ENCODE peak calls at places on chromosomes 4 and X, in four cellular contexts. E is activated CD4-positive, alpha-beta T cell treated with anti-CD3 and anti-CD28 coated beads, Interleukin-2, amount 10 ng/mL, durations not matched to agents 7 days and 5 days; T is neural crest cell; M is WTC11. R is an unnamed sample.

GRCh38 chr4:10063544-10064300 is 42.4 kb upstream of the SLC2A9 start:
- DNase-seq in M (peak; percentile 48), E (no peak), T (no peak), R (peak; percentile 68)

GRCh38 chr4:184330008-184330400 is 112.3 kb upstream of the ENPP6 start:
- DNase-seq in T (no peak), E (no peak), M (no peak), R (no peak)

GRCh38 chr4:163484906-163485305 is 9.6 kb upstream of the TMA16 start:
- DNase-seq in T (peak; percentile 66), E (peak; percentile 70), M (peak; percentile 72), R (peak; percentile 73)

GRCh38 chr4:140133576-140133975 is 20.4 kb downstream of the MAML3 start:
- DNase-seq in T (no peak), E (no peak), M (no peak), R (no peak)

GRCh38 chrX:112642349-112642748 is 37.4 kb downstream of the LHFPL1 start:
- DNase-seq in M (peak; percentile 18), E (peak; percentile 21), T (peak; percentile 49), R (peak; percentile 59)

GRCh38 chrX:40933132-40934078 is 151.8 kb upstream of the USP9X start:
- DNase-seq in M (no peak), E (peak; percentile 28), T (no peak), R (no peak)

GRCh38 chr4:108058685-108059440 is 69.2 kb downstream of the HADH start:
- DNase-seq in E (no peak), T (peak; percentile 15), M (no peak), R (no peak)

GRCh38 chrX:136754641-136755040 is 26.1 kb downstream of the ARHGEF6 start:
- DNase-seq in M (no peak), T (no peak), E (peak; percentile 46), R (no peak)

GRCh38 chr4:141307241-141307689 is 86.6 kb downstream of the ZNF330 start:
- DNase-seq in T (peak; percentile 39), M (peak; percentile 48), E (peak; percentile 70), R (peak; percentile 57)

GRCh38 chr4:8468746-8469535 is 28.4 kb downstream of the TRMT44 start:
- DNase-seq in E (peak; percentile 64), T (peak; percentile 69), M (peak; percentile 89), R (peak; percentile 85)

GRCh38 chr4:64718091-64718490 is 308.8 kb upstream of the TECRL start:
- DNase-seq in E (no peak), M (no peak), T (no peak), R (no peak)

GRCh38 chr4:153735901-153736461 is 23.8 kb downstream of the RNF175 start:
- DNase-seq in M (no peak), E (no peak), T (no peak), R (no peak)

GRCh38 chr4:118373614-118374255 is 20.9 kb upstream of the PRSS12 start:
- DNase-seq in M (no peak), E (no peak), T (no peak), R (no peak)

GRCh38 chr4:152107736-152108500 is 347.1 kb upstream of the GATB start:
- DNase-seq in T (no peak), M (no peak), E (no peak), R (peak; percentile 29)

GRCh38 chr4:83561381-83561780 is 25.5 kb downstream of the GPAT3 start:
- DNase-seq in E (no peak), T (no peak), M (no peak), R (no peak)

GRCh38 chrX:9746148-9746880 is 19.3 kb downstream of the GPR143 start:
- DNase-seq in T (no peak), E (no peak), M (no peak), R (no peak)

GRCh38 chr4:140567722-140568121 is 1.0 kb downstream of the UCP1 start:
- DNase-seq in T (peak; percentile 10), M (peak; percentile 37), E (no peak), R (peak; percentile 66)

GRCh38 chrX:40167240-40168182 is 69.8 kb upstream of the BCOR start:
- DNase-seq in T (no peak), M (peak; percentile 54), E (no peak), R (peak; percentile 68)

GRCh38 chr4:48255130-48255958 is 14.3 kb downstream of the TEC start:
- DNase-seq in T (no peak), E (no peak), M (no peak), R (no peak)

GRCh38 chr4:80138556-80139538 is 58.5 kb upstream of the PRDM8 start:
- DNase-seq in M (no peak), E (peak; percentile 73), T (no peak), R (no peak)

GRCh38 chrX:69033936-69034335 is 131.3 kb downstream of the PJA1 start:
- DNase-seq in E (no peak), M (no peak), T (no peak), R (peak; percentile 37)

GRCh38 chrX:38817004-38817703 is 15.9 kb downstream of the MID1IP1 start:
- DNase-seq in T (no peak), M (peak; percentile 21), E (peak; percentile 18), R (no peak)

GRCh38 chrX:132613801-132614200 is 125.0 kb upstream of the MBNL3 start:
- DNase-seq in M (no peak), E (no peak), T (no peak), R (no peak)

GRCh38 chr4:128820631-128821119 is 11.2 kb downstream of the JADE1 start:
- DNase-seq in T (no peak), M (no peak), E (no peak), R (no peak)

GRCh38 chrX:2572740-2573139 is 72.0 kb upstream of the DHRSX start:
- DNase-seq in T (no peak), M (no peak), E (no peak), R (no peak)

GRCh38 chr4:48120132-48120531 is 13.9 kb downstream of the TXK start:
- DNase-seq in T (no peak), E (no peak), M (no peak), R (no peak)

GRCh38 chr4:118989098-118990080 is 100.7 kb downstream of the SYNPO2 start:
- DNase-seq in M (no peak), T (no peak), E (no peak), R (no peak)

R was measured in ecto neural progenitor cell.